ENCODE peak calls at places on chromosome 1, in six cellular contexts. B is LHCN-M2; J is ecto neural progenitor cell; G is stimulated activated CD4-positive, alpha-beta T cell treated with anti-CD3 and anti-CD28 coated beads, TNF-alpha, amount 100 ng/mL, for 4 hours; M is colonic mucosa; I is fibroblast of lung. H is an unnamed sample.

GRCh38 chr1:43270421-43271095 is 775 bp downstream of the TMEM125 start:
- DNase-seq in B (no peak), J (peak; percentile 67), G (no peak), M (peak; percentile 95), I (peak; percentile 30), H (peak; percentile 29)

GRCh38 chr1:245837741-245838140 is 669.3 kb downstream of the SMYD3 start:
- DNase-seq in B (no peak), J (peak; percentile 29), G (no peak), M (no peak), I (peak; percentile 77), H (peak; percentile 51)

GRCh38 chr1:162206300-162206699 is 136.8 kb downstream of the NOS1AP start:
- DNase-seq in B (no peak), J (no peak), G (no peak), M (no peak), I (no peak), H (no peak)

GRCh38 chr1:26391450-26391849 is 18.9 kb upstream of the ZNF683 start:
- DNase-seq in B (peak; percentile 57), J (no peak), G (no peak), M (no peak), I (peak; percentile 45), H (peak; percentile 62)

GRCh38 chr1:183652547-183653467 is at the start of gene APOBEC4:
- DNase-seq in B (no peak), J (no peak), G (no peak), M (peak; percentile 46), I (no peak), H (no peak)

GRCh38 chr1:22297999-22298398 is 153.7 kb upstream of the ZBTB40 start:
- DNase-seq in B (no peak), J (no peak), G (no peak), M (no peak), I (no peak), H (no peak)

GRCh38 chr1:234647758-234648157 is 37.8 kb upstream of the IRF2BP2 start:
- DNase-seq in B (no peak), J (no peak), G (no peak), M (peak; percentile 6), I (no peak), H (peak; percentile 13)

GRCh38 chr1:31904339-31905092 is 33.7 kb downstream of the PTP4A2 start:
- DNase-seq in B (peak; percentile 48), J (no peak), G (no peak), M (no peak), I (peak; percentile 41), H (no peak)

GRCh38 chr1:1599919-1600860 is at the start of gene FNDC10:
- DNase-seq in B (no peak), J (peak; percentile 52), G (no peak), M (no peak), I (no peak), H (no peak)

GRCh38 chr1:231591466-231591865 is 35.1 kb upstream of the DISC1 start:
- DNase-seq in B (peak; percentile 32), J (no peak), G (no peak), M (no peak), I (no peak), H (no peak)

GRCh38 chr1:41020109-41020576 is 1.4 kb downstream of the SLFNL1 start:
- DNase-seq in B (no peak), J (no peak), G (no peak), M (no peak), I (no peak), H (no peak)

GRCh38 chr1:188857526-188858087 is 1620.1 kb downstream of the BRINP3 start:
- DNase-seq in B (no peak), J (no peak), G (no peak), M (no peak), I (no peak), H (no peak)

GRCh38 chr1:68232354-68233148 is at the start of gene WLS:
- DNase-seq in B (peak; percentile 81), J (peak; percentile 91), G (no peak), M (peak; percentile 87), I (peak; percentile 83), H (peak; percentile 87)

GRCh38 chr1:197302775-197303174 is 34.7 kb downstream of the CRB1 start:
- DNase-seq in B (peak; percentile 70), J (no peak), G (no peak), M (no peak), I (peak; percentile 88), H (peak; percentile 68)

GRCh38 chr1:65422241-65423203 is 2.1 kb downstream of the LEPR start:
- DNase-seq in B (peak; percentile 84), J (no peak), G (no peak), M (no peak), I (peak; percentile 94), H (peak; percentile 56)

GRCh38 chr1:239718997-239719628 is 332.7 kb downstream of the CHRM3 start:
- DNase-seq in B (no peak), J (no peak), G (no peak), M (no peak), I (no peak), H (no peak)

GRCh38 chr1:58883037-58883887 is 99.4 kb upstream of the JUN start:
- DNase-seq in B (peak; percentile 97), J (no peak), G (no peak), M (peak; percentile 70), I (peak; percentile 98), H (peak; percentile 95)

GRCh38 chr1:1407101-1407956 is at the start of gene MRPL20:
- DNase-seq in B (peak; percentile 89), J (peak; percentile 94), G (peak; percentile 89), M (peak; percentile 96), I (peak; percentile 86), H (peak; percentile 95)

GRCh38 chr1:64505944-64506658 is 36.2 kb downstream of the CACHD1 start:
- DNase-seq in B (no peak), J (no peak), G (peak; percentile 1), M (peak; percentile 63), I (peak; percentile 31), H (no peak)

GRCh38 chr1:27615346-27616004 is 11.5 kb upstream of the AHDC1 start:
- DNase-seq in B (no peak), J (no peak), G (no peak), M (no peak), I (no peak), H (no peak)